ENCODE peak calls at places on chromosome 1, in six cellular contexts. One of them, this sample, is unnamed.
A peak's percentile ranks its signal among the peaks of the same experiment; 100 is the strongest.

GRCh38 chr1:76302711-76303347 is 228.3 kb downstream of the ST6GALNAC3 start:
- DNase-seq in WERI-Rb-1: no peak
- DNase-seq in neural progenitor cell: peak; percentile 21
- DNase-seq in heart right ventricle: no peak
- DNase-seq in adrenal gland: no peak
- DNase-seq in tibial nerve: no peak
- DNase-seq in this sample: no peak

GRCh38 chr1:94418664-94419655 is 771 bp downstream of the ABCD3 start:
- DNase-seq in WERI-Rb-1: peak; percentile 23
- DNase-seq in neural progenitor cell: peak; percentile 58
- DNase-seq in heart right ventricle: peak; percentile 61
- DNase-seq in adrenal gland: peak; percentile 72
- DNase-seq in tibial nerve: peak; percentile 51
- DNase-seq in this sample: peak; percentile 34

GRCh38 chr1:51454554-51454953 is 64.5 kb downstream of the EPS15 start:
- DNase-seq in WERI-Rb-1: no peak
- DNase-seq in neural progenitor cell: no peak
- DNase-seq in heart right ventricle: no peak
- DNase-seq in adrenal gland: no peak
- DNase-seq in tibial nerve: no peak
- DNase-seq in this sample: no peak

GRCh38 chr1:10738125-10738746 is 58.2 kb downstream of the CASZ1 start:
- DNase-seq in WERI-Rb-1: no peak
- DNase-seq in neural progenitor cell: no peak
- DNase-seq in heart right ventricle: no peak
- DNase-seq in adrenal gland: no peak
- DNase-seq in tibial nerve: no peak
- DNase-seq in this sample: no peak

GRCh38 chr1:7070389-7071029 is 285.3 kb downstream of the CAMTA1 start:
- DNase-seq in WERI-Rb-1: peak; percentile 77
- DNase-seq in neural progenitor cell: peak; percentile 89
- DNase-seq in heart right ventricle: peak; percentile 42
- DNase-seq in adrenal gland: peak; percentile 76
- DNase-seq in tibial nerve: peak; percentile 66
- DNase-seq in this sample: peak; percentile 64

GRCh38 chr1:27968692-27969091 is 8.9 kb downstream of the XKR8 start:
- DNase-seq in WERI-Rb-1: no peak
- DNase-seq in neural progenitor cell: no peak
- DNase-seq in heart right ventricle: no peak
- DNase-seq in adrenal gland: no peak
- DNase-seq in tibial nerve: no peak
- DNase-seq in this sample: no peak

GRCh38 chr1:55318111-55318817 is 103.1 kb upstream of the USP24 start:
- DNase-seq in WERI-Rb-1: no peak
- DNase-seq in neural progenitor cell: no peak
- DNase-seq in heart right ventricle: no peak
- DNase-seq in adrenal gland: no peak
- DNase-seq in tibial nerve: no peak
- DNase-seq in this sample: no peak

GRCh38 chr1:195897072-195897471 is 711.2 kb downstream of the KCNT2 start:
- DNase-seq in WERI-Rb-1: no peak
- DNase-seq in neural progenitor cell: peak; percentile 4
- DNase-seq in heart right ventricle: no peak
- DNase-seq in adrenal gland: no peak
- DNase-seq in tibial nerve: no peak
- DNase-seq in this sample: peak; percentile 9

GRCh38 chr1:8815582-8816285 is 1.7 kb downstream of the RERE start:
- DNase-seq in WERI-Rb-1: no peak
- DNase-seq in neural progenitor cell: peak; percentile 37
- DNase-seq in heart right ventricle: no peak
- DNase-seq in adrenal gland: no peak
- DNase-seq in tibial nerve: no peak
- DNase-seq in this sample: no peak

GRCh38 chr1:178513278-178513983 is 522 bp downstream of the TEX35 start:
- DNase-seq in WERI-Rb-1: no peak
- DNase-seq in neural progenitor cell: peak; percentile 24
- DNase-seq in heart right ventricle: peak; percentile 56
- DNase-seq in adrenal gland: no peak
- DNase-seq in tibial nerve: no peak
- DNase-seq in this sample: no peak

GRCh38 chr1:240790851-240791250 is 178.9 kb upstream of the GREM2 start:
- DNase-seq in WERI-Rb-1: no peak
- DNase-seq in neural progenitor cell: no peak
- DNase-seq in heart right ventricle: no peak
- DNase-seq in adrenal gland: no peak
- DNase-seq in tibial nerve: no peak
- DNase-seq in this sample: no peak

GRCh38 chr1:247322849-247323586 is 8.6 kb downstream of the ZNF496 start:
- DNase-seq in WERI-Rb-1: no peak
- DNase-seq in neural progenitor cell: peak; percentile 39
- DNase-seq in heart right ventricle: no peak
- DNase-seq in adrenal gland: no peak
- DNase-seq in tibial nerve: no peak
- DNase-seq in this sample: no peak

GRCh38 chr1:171257207-171258052 is 9.1 kb downstream of the FMO1 start:
- DNase-seq in WERI-Rb-1: no peak
- DNase-seq in neural progenitor cell: no peak
- DNase-seq in heart right ventricle: no peak
- DNase-seq in adrenal gland: peak; percentile 77
- DNase-seq in tibial nerve: peak; percentile 61
- DNase-seq in this sample: peak; percentile 59

GRCh38 chr1:3770047-3770765 is 2.3 kb upstream of the SMIM1 start:
- DNase-seq in WERI-Rb-1: no peak
- DNase-seq in neural progenitor cell: no peak
- DNase-seq in heart right ventricle: no peak
- DNase-seq in adrenal gland: no peak
- DNase-seq in tibial nerve: no peak
- DNase-seq in this sample: no peak

GRCh38 chr1:238177960-238178359 is 287.2 kb upstream of the ZP4 start:
- DNase-seq in WERI-Rb-1: no peak
- DNase-seq in neural progenitor cell: peak; percentile 91
- DNase-seq in heart right ventricle: no peak
- DNase-seq in adrenal gland: no peak
- DNase-seq in tibial nerve: no peak
- DNase-seq in this sample: no peak

GRCh38 chr1:1678581-1679380 is 13.8 kb downstream of the SLC35E2B start:
- DNase-seq in WERI-Rb-1: peak; percentile 49
- DNase-seq in neural progenitor cell: no peak
- DNase-seq in heart right ventricle: peak; percentile 15
- DNase-seq in adrenal gland: no peak
- DNase-seq in tibial nerve: no peak
- DNase-seq in this sample: peak; percentile 37

GRCh38 chr1:21902378-21903012 is 34.6 kb downstream of the HSPG2 start:
- DNase-seq in WERI-Rb-1: no peak
- DNase-seq in neural progenitor cell: peak; percentile 40
- DNase-seq in heart right ventricle: no peak
- DNase-seq in adrenal gland: no peak
- DNase-seq in tibial nerve: no peak
- DNase-seq in this sample: no peak

GRCh38 chr1:197774691-197775281 is 494 bp downstream of the DENND1B start:
- DNase-seq in WERI-Rb-1: peak; percentile 76
- DNase-seq in neural progenitor cell: peak; percentile 77
- DNase-seq in heart right ventricle: peak; percentile 64
- DNase-seq in adrenal gland: peak; percentile 55
- DNase-seq in tibial nerve: no peak
- DNase-seq in this sample: peak; percentile 53

GRCh38 chr1:59674605-59675004 is 140.1 kb upstream of the HOOK1 start:
- DNase-seq in WERI-Rb-1: no peak
- DNase-seq in neural progenitor cell: no peak
- DNase-seq in heart right ventricle: no peak
- DNase-seq in adrenal gland: peak; percentile 34
- DNase-seq in tibial nerve: peak; percentile 79
- DNase-seq in this sample: no peak

GRCh38 chr1:77313491-77313890 is 31.7 kb downstream of the AK5 start:
- DNase-seq in WERI-Rb-1: peak; percentile 33
- DNase-seq in neural progenitor cell: peak; percentile 56
- DNase-seq in heart right ventricle: no peak
- DNase-seq in adrenal gland: peak; percentile 17
- DNase-seq in tibial nerve: no peak
- DNase-seq in this sample: peak; percentile 12

GRCh38 chr1:117572546-117572945 is 33.3 kb upstream of the TENT5C start:
- DNase-seq in WERI-Rb-1: no peak
- DNase-seq in neural progenitor cell: no peak
- DNase-seq in heart right ventricle: no peak
- DNase-seq in adrenal gland: no peak
- DNase-seq in tibial nerve: no peak
- DNase-seq in this sample: no peak

DNA sequence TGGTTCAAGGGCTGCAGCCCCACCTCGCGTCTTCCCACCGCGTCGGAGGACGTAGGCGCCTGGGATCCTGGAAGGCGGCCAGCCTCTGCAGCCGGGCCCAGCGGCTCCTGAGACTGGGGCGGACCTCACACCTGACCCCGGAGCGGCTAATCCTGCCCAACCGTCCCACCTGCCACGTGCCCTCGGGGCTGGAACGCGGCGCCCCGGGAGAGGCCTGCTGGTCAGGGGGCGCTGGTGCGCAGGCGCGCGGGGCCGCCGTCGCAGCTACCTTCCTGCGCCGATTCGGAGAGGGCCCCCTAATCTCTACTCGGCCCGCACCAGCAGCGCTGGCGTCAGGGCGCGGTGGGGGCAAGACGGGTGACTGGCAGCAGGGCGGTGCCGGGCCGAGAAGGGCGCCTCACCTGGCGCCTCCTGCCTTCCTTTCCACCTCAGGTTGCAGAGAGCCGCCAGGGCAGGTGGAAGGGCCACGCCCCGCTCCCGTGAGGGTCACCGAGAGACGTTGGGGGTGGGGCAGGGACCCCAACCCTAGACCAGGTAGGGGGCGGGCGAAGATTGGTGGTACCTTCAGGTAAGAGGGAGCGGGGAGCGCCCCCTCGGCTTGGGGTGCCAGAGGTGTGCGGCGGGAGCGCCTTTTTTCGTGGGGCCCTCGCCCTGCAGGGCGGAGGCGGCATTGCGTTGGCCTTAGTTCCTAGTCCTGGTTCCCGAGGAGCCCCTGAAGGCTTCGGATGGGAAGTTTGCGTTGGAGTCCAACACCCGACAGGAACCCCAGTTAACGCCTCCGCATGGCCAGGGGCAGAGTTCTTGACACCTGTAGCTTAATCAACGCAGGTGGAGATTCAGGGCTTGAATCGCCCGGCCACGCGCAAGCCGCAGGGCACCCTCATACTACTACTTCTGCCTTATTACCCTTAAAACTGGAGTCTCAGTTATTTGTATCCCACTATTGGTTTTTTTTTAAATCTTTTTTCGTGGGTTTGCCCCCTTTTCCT is at the start of gene TDRD5:
- DNase-seq in WERI-Rb-1: no peak
- DNase-seq in neural progenitor cell: peak; percentile 10
- DNase-seq in heart right ventricle: no peak
- DNase-seq in adrenal gland: peak; percentile 16
- DNase-seq in tibial nerve: no peak
- DNase-seq in this sample: peak; percentile 36
- TF ChIP-seq CTCF in WERI-Rb-1: no peak
- TF ChIP-seq CTCF in neural progenitor cell: no peak
- TF ChIP-seq CTCF in heart right ventricle: no peak
- TF ChIP-seq CTCF in adrenal gland: no peak
- TF ChIP-seq CTCF in tibial nerve: no peak
- TF ChIP-seq CTCF in this sample: no peak

DNA sequence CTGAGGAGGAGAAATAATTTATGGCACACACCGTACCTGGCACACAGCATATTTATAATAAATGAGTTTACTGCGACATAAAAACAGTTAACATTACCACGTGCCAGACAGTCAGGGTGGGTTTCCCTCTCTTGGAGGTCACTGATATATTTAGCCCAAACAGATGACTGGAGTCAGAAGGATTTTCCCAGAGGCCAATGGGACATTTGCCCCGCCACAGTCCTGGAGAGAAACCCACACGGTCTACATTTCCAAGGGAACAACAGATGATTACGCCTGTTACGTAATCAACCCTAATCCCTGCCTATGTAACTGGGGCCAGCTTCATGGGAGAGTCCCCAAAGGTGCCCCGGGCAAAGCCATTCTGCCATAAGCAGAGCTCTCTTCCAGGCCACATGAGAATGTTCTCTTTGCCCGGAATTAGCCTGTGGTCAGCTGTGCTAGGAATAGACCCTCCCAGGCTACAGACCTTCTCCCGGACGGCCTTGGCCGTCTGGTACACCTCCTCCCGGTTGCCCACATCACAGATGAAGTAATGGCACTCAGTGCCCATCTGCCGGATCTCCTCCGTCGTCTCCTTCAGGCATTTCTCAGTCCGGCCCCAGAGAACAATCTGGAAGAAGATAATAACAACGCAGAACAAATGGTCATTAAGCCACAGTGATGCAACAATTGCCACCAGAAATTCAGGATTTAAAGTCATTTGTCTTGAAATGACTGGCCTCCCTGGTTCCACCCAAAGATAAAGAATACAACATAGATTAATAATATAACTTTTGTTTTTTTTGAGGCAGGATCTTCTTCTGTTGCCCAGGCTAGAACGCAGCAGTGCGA is 37.7 kb downstream of the DHRS3 start:
- DNase-seq in WERI-Rb-1: no peak
- DNase-seq in neural progenitor cell: no peak
- DNase-seq in heart right ventricle: no peak
- DNase-seq in adrenal gland: no peak
- DNase-seq in tibial nerve: no peak
- DNase-seq in this sample: no peak
- H3K9me3 ChIP-seq in WERI-Rb-1: no peaks in the 10 kb centered on the region
- H3K9me3 ChIP-seq in neural progenitor cell: no peaks in the 10 kb centered on the region
- H3K9me3 ChIP-seq in heart right ventricle: no peaks in the 10 kb centered on the region
- H3K9me3 ChIP-seq in adrenal gland: no peaks in the 10 kb centered on the region
- H3K9me3 ChIP-seq in tibial nerve: no peaks in the 10 kb centered on the region
- H3K9me3 ChIP-seq in this sample: no peaks in the 10 kb centered on the region

GRCh38 chr1:85202864-85203255 is 2.0 kb upstream of the SYDE2 start:
- DNase-seq in WERI-Rb-1: no peak
- DNase-seq in neural progenitor cell: no peak
- DNase-seq in heart right ventricle: no peak
- DNase-seq in adrenal gland: no peak
- DNase-seq in tibial nerve: no peak
- DNase-seq in this sample: no peak
- H3K4me3 ChIP-seq in WERI-Rb-1: no peak overlapping the region
- H3K4me3 ChIP-seq in neural progenitor cell: no peak overlapping the region
- H3K4me3 ChIP-seq in heart right ventricle: no peak overlapping the region
- H3K4me3 ChIP-seq in adrenal gland: no peak overlapping the region
- H3K4me3 ChIP-seq in tibial nerve: no peak overlapping the region
- H3K4me3 ChIP-seq in this sample: no peak overlapping the region

DNA sequence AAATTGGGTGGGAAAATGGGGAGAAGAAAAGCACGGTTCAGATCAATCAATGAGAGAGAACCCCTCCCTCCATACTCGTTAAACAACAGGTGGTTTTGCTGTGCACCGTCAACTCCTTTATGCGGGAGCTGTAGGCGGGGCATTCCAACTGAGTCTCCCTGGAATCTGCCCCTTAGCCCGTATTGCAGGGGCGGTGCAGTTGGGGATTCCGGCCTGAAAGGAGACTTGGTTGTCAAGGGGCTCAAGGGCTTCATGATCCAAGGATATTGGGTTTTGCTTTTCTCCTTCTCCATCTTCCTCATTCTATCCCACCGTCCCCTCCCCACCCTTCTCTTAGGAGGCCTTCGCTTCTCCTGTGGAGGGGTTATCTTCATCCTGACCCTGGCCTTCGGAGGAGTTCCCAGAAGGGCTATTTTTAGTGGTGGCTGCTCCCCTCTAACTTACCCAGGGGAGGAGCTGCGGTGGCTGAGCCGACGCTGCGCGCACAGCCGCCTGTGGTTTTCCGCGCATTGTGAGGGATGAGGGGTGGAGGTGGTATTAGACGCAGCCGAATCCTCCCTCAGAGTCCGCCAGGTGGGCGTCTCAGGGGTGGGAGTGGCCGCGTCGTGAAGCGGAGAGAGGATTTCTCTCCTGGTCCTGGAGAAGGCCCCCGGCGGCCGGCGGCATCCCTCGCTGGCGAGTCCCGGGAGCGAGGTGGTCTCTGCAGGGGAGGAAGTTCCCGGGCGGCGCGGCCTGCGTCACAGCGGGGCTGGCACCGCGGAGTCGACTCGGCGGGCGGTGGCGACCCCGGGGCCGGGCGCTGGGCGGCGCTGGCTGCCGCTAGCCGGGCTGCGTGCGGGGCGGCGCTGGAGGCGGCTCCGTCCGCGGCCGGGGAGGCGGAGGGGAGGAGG is 462 bp upstream of the LRRC8C start:
- DNase-seq in WERI-Rb-1: peak; percentile 80
- DNase-seq in neural progenitor cell: peak; percentile 89
- DNase-seq in heart right ventricle: peak; percentile 92
- DNase-seq in adrenal gland: peak; percentile 85
- DNase-seq in tibial nerve: peak; percentile 59
- DNase-seq in this sample: peak; percentile 85
- TF ChIP-seq CTCF in WERI-Rb-1: peak; percentile 44
- TF ChIP-seq CTCF in neural progenitor cell: peak; percentile 46
- TF ChIP-seq CTCF in heart right ventricle: peak; percentile 77
- TF ChIP-seq CTCF in adrenal gland: peak; percentile 85
- TF ChIP-seq CTCF in tibial nerve: peak; percentile 87
- TF ChIP-seq CTCF in this sample: no peak

This sample was measured in BE2C.